ENCODE peak calls at places on chromosomes 4 and X, in four cellular contexts. One of them, this sample, is unnamed.

GRCh38 chr4:19945979-19946380 is 305.7 kb upstream of the SLIT2 start:
- DNase-seq in upper lobe of left lung: no peak
- DNase-seq in GM23338: no peak
- DNase-seq in pancreas: no peak
- DNase-seq in this sample: no peak

GRCh38 chr4:151676301-151676700 is 84.5 kb downstream of the GATB start:
- DNase-seq in upper lobe of left lung: no peak
- DNase-seq in GM23338: no peak
- DNase-seq in pancreas: no peak
- DNase-seq in this sample: no peak

GRCh38 chrX:72080800-72081199 is 50.9 kb downstream of the RTL5 start:
- DNase-seq in upper lobe of left lung: no peak
- DNase-seq in GM23338: no peak
- DNase-seq in pancreas: no peak
- DNase-seq in this sample: no peak

GRCh38 chr4:38132140-38132673 is 172.0 kb downstream of the PTTG2 start:
- DNase-seq in upper lobe of left lung: peak; percentile 52
- DNase-seq in GM23338: peak; percentile 48
- DNase-seq in pancreas: peak; percentile 53
- DNase-seq in this sample: peak; percentile 52

GRCh38 chr4:169249214-169249973 is 21.4 kb downstream of the SH3RF1 start:
- DNase-seq in upper lobe of left lung: no peak
- DNase-seq in GM23338: no peak
- DNase-seq in pancreas: no peak
- DNase-seq in this sample: no peak

GRCh38 chr4:22129454-22130075 is 181.0 kb upstream of the KCNIP4 start:
- DNase-seq in upper lobe of left lung: no peak
- DNase-seq in GM23338: peak; percentile 84
- DNase-seq in pancreas: no peak
- DNase-seq in this sample: no peak

GRCh38 chr4:113444386-113444785 is 317.2 kb downstream of the CAMK2D start:
- DNase-seq in upper lobe of left lung: no peak
- DNase-seq in GM23338: no peak
- DNase-seq in pancreas: no peak
- DNase-seq in this sample: no peak

GRCh38 chr4:48037117-48037462 is 20.5 kb downstream of the NIPAL1 start:
- DNase-seq in upper lobe of left lung: no peak
- DNase-seq in GM23338: no peak
- DNase-seq in pancreas: no peak
- DNase-seq in this sample: no peak

GRCh38 chrX:155612312-155613224 is at the start of gene TMLHE:
- DNase-seq in upper lobe of left lung: peak; percentile 62
- DNase-seq in GM23338: peak; percentile 67
- DNase-seq in pancreas: peak; percentile 63
- DNase-seq in this sample: peak; percentile 16

GRCh38 chrX:11351375-11352295 is 58.4 kb downstream of the AMELX start:
- DNase-seq in upper lobe of left lung: peak; percentile 23
- DNase-seq in GM23338: no peak
- DNase-seq in pancreas: peak; percentile 16
- DNase-seq in this sample: no peak

GRCh38 chr4:85783483-85783882 is 308.5 kb downstream of the ARHGAP24 start:
- DNase-seq in upper lobe of left lung: no peak
- DNase-seq in GM23338: no peak
- DNase-seq in pancreas: no peak
- DNase-seq in this sample: no peak

GRCh38 chrX:15918003-15918402 is 63.4 kb upstream of the AP1S2 start:
- DNase-seq in upper lobe of left lung: no peak
- DNase-seq in GM23338: no peak
- DNase-seq in pancreas: no peak
- DNase-seq in this sample: no peak

GRCh38 chrX:34631826-34632225 is 25.3 kb downstream of the TMEM47 start:
- DNase-seq in upper lobe of left lung: no peak
- DNase-seq in GM23338: no peak
- DNase-seq in pancreas: no peak
- DNase-seq in this sample: no peak

GRCh38 chrX:16786791-16787735 is 797 bp downstream of the TXLNG start:
- DNase-seq in upper lobe of left lung: peak; percentile 39
- DNase-seq in GM23338: peak; percentile 33
- DNase-seq in pancreas: no peak
- DNase-seq in this sample: peak; percentile 3

GRCh38 chrX:14027031-14027430 is 2.7 kb downstream of the GEMIN8 start:
- DNase-seq in upper lobe of left lung: no peak
- DNase-seq in GM23338: no peak
- DNase-seq in pancreas: no peak
- DNase-seq in this sample: no peak

GRCh38 chr4:150127757-150128156 is 49.5 kb downstream of the DCLK2 start:
- DNase-seq in upper lobe of left lung: no peak
- DNase-seq in GM23338: no peak
- DNase-seq in pancreas: no peak
- DNase-seq in this sample: no peak

GRCh38 chr4:8915201-8916200 is 43.9 kb upstream of the HMX1 start:
- DNase-seq in upper lobe of left lung: peak; percentile 13
- DNase-seq in GM23338: no peak
- DNase-seq in pancreas: no peak
- DNase-seq in this sample: no peak

GRCh38 chrX:128676651-128677050 is 624.4 kb upstream of the ACTRT1 start:
- DNase-seq in upper lobe of left lung: no peak
- DNase-seq in GM23338: no peak
- DNase-seq in pancreas: no peak
- DNase-seq in this sample: no peak

GRCh38 chrX:38694394-38694793 is 106.9 kb upstream of the MID1IP1 start:
- DNase-seq in upper lobe of left lung: no peak
- DNase-seq in GM23338: no peak
- DNase-seq in pancreas: no peak
- DNase-seq in this sample: no peak

GRCh38 chr4:135267148-135267878 is 1065.7 kb upstream of the PABPC4L start:
- DNase-seq in upper lobe of left lung: no peak
- DNase-seq in GM23338: no peak
- DNase-seq in pancreas: no peak
- DNase-seq in this sample: no peak

GRCh38 chr4:188887905-188888304 is 748.7 kb downstream of the TRIML1 start:
- DNase-seq in upper lobe of left lung: no peak
- DNase-seq in GM23338: no peak
- DNase-seq in pancreas: no peak
- DNase-seq in this sample: no peak

GRCh38 chr4:145058256-145058655 is 39.7 kb downstream of the ANAPC10 start:
- DNase-seq in upper lobe of left lung: no peak
- DNase-seq in GM23338: no peak
- DNase-seq in pancreas: no peak
- DNase-seq in this sample: no peak

GRCh38 chr4:189265515-189265914 is 675.2 kb upstream of the FRG1 start:
- DNase-seq in upper lobe of left lung: no peak
- DNase-seq in GM23338: peak; percentile 21
- DNase-seq in pancreas: no peak
- DNase-seq in this sample: no peak

GRCh38 chr4:168604496-168605373 is 107.9 kb downstream of the PALLD start:
- DNase-seq in upper lobe of left lung: no peak
- DNase-seq in GM23338: peak; percentile 33
- DNase-seq in pancreas: no peak
- DNase-seq in this sample: no peak

GRCh38 chr4:153668647-153669046 is 15.4 kb upstream of the TLR2 start:
- DNase-seq in upper lobe of left lung: no peak
- DNase-seq in GM23338: no peak
- DNase-seq in pancreas: no peak
- DNase-seq in this sample: no peak

GRCh38 chr4:26862381-26862915 is 1.8 kb downstream of the STIM2 start:
- DNase-seq in upper lobe of left lung: no peak
- DNase-seq in GM23338: no peak
- DNase-seq in pancreas: no peak
- DNase-seq in this sample: no peak

GRCh38 chrX:154484255-154485149 is 1.9 kb downstream of the UBL4A start:
- DNase-seq in upper lobe of left lung: no peak
- DNase-seq in GM23338: no peak
- DNase-seq in pancreas: no peak
- DNase-seq in this sample: no peak

GRCh38 chr4:111283066-111283677 is 660.3 kb upstream of the PITX2 start:
- DNase-seq in upper lobe of left lung: peak; percentile 43
- DNase-seq in GM23338: peak; percentile 75
- DNase-seq in pancreas: peak; percentile 32
- DNase-seq in this sample: no peak

GRCh38 chr4:80362578-80363181 is 27.1 kb downstream of the CFAP299 start:
- DNase-seq in upper lobe of left lung: no peak
- DNase-seq in GM23338: peak; percentile 83
- DNase-seq in pancreas: no peak
- DNase-seq in this sample: no peak

GRCh38 chr4:170599894-170600293 is 510.1 kb upstream of the AADAT start:
- DNase-seq in upper lobe of left lung: no peak
- DNase-seq in GM23338: no peak
- DNase-seq in pancreas: no peak
- DNase-seq in this sample: no peak
- H3K4me1 ChIP-seq in upper lobe of left lung: no peaks in the 10 kb centered on the region
- H3K4me1 ChIP-seq in GM23338: no peaks in the 10 kb centered on the region
- H3K4me1 ChIP-seq in pancreas: no peaks in the 10 kb centered on the region
- H3K4me1 ChIP-seq in this sample: no peaks in the 10 kb centered on the region

GRCh38 chr4:39664828-39665731 is 26.4 kb upstream of the SMIM14 start:
- DNase-seq in upper lobe of left lung: no peak
- DNase-seq in GM23338: no peak
- DNase-seq in pancreas: no peak
- DNase-seq in this sample: no peak
- H3K27ac ChIP-seq in upper lobe of left lung: no peak overlapping the region
- H3K27ac ChIP-seq in GM23338: no peak overlapping the region
- H3K27ac ChIP-seq in pancreas: no peak overlapping the region
- H3K27ac ChIP-seq in this sample: no peak overlapping the region

DNA sequence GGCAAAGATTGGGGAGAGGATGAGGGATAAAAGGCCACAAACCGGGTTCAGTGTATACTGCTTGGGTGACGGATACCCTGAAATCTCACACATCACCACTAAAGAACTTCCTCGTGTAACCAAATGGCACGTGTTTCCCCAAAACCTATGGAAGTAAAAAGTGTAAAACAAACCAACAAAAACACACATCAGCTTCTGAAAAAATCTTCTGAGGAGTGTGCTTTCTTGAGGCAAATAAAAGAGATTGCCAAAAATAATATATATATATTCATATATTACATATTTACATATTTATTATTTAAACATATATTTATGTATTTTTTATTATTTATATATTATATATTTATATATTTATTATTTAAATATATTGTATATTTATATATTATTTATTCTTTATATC is 3.9 kb downstream of the P2RY8 start:
- DNase-seq in upper lobe of left lung: no peak
- DNase-seq in GM23338: no peak
- DNase-seq in pancreas: no peak
- DNase-seq in this sample: no peak
- H3K36me3 ChIP-seq in upper lobe of left lung: no peaks in the 10 kb centered on the region
- H3K36me3 ChIP-seq in GM23338: no peaks in the 10 kb centered on the region
- H3K36me3 ChIP-seq in pancreas: no peaks in the 10 kb centered on the region
- H3K36me3 ChIP-seq in this sample: peaks cover 21% of the 10 kb centered on the region

GRCh38 chr4:7638463-7638862 is 203.7 kb upstream of the PSAPL1 start:
- DNase-seq in upper lobe of left lung: no peak
- DNase-seq in GM23338: no peak
- DNase-seq in pancreas: no peak
- DNase-seq in this sample: no peak

GRCh38 chr4:7637971-7638370 is 203.2 kb upstream of the PSAPL1 start:
- DNase-seq in upper lobe of left lung: no peak
- DNase-seq in GM23338: no peak
- DNase-seq in pancreas: no peak
- DNase-seq in this sample: no peak

GRCh38 chr4:7637139-7637538 is 202.4 kb upstream of the PSAPL1 start:
- DNase-seq in upper lobe of left lung: no peak
- DNase-seq in GM23338: no peak
- DNase-seq in pancreas: no peak
- DNase-seq in this sample: no peak

GRCh38 chr4:7640136-7640535 is 205.4 kb upstream of the PSAPL1 start:
- DNase-seq in upper lobe of left lung: no peak
- DNase-seq in GM23338: no peak
- DNase-seq in pancreas: no peak
- DNase-seq in this sample: no peak

DNA sequence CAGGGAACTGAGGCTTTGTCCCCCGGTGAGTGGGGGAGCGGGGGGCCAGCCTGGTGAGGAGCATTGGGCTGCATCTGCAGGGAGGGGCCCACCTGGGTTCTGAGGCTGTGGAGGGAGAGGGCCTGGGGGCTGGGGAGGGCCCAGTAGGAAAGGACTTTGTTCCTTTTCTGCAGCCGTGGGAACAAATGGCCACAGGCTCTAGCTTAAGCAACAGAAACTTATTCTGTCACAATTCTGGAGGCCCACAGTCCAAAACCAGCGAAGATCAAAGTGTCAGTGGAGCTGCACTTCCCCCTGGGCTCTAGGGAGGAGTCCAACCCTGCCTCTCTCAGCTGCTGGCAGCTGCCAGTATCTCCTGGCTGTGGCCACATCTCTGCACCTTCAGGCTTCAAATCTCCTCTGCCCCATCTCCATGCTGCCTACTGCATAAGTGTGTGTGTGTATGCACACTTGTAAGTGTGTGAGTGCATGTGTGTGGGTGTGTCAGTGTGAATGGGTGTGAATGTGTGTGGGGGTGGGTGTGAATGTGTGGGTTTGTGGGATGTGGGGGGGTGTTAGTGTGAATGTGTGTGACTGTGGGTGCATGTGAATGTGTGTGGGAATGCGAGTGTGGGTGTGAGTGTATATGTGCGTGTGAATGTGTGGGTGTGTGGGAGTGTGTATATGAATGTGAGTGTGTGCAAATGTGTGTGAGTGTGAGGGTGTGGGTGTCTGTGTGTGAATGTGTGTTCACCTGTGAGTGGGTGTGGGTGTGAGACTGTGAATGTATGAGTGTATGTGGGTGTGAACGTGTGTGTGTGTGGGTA is 204.5 kb upstream of the PSAPL1 start:
- DNase-seq in upper lobe of left lung: peak; percentile 50
- DNase-seq in GM23338: no peak
- DNase-seq in pancreas: no peak
- DNase-seq in this sample: no peak
- H3K4me1 ChIP-seq in upper lobe of left lung: peaks cover 12% of the 10 kb centered on the region
- H3K4me1 ChIP-seq in GM23338: no peaks in the 10 kb centered on the region
- H3K4me1 ChIP-seq in pancreas: no peaks in the 10 kb centered on the region
- H3K4me1 ChIP-seq in this sample: no peaks in the 10 kb centered on the region

DNA sequence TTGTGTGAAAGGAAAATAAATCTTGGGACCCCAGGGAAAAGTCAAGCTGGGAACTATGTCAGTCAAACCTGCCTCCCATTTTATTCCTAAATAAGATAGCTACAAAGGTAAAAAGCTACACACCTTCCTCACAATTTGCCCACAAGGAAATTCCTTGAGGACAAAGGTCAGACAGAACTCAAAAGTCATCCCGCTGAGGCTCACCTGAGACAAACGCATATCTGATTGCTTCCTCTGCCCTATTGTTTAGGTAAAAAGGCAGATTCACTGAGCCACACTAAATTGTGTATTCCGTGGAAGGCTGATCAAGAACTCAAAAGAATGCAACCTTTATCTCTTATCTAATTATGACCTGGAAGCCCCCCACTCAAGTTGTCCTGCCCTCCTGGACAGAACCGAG is 58.7 kb upstream of the MAML3 start:
- DNase-seq in upper lobe of left lung: no peak
- DNase-seq in GM23338: peak; percentile 23
- DNase-seq in pancreas: no peak
- DNase-seq in this sample: no peak
- H3K27ac ChIP-seq in upper lobe of left lung: no peak overlapping the region
- H3K27ac ChIP-seq in GM23338: no peak overlapping the region
- H3K27ac ChIP-seq in pancreas: no peak overlapping the region
- H3K27ac ChIP-seq in this sample: no peak overlapping the region

This sample was measured in effector memory CD4-positive, alpha-beta T cell.